ENCODE peak calls at places on chromosomes 2 and 18, in six cellular contexts. O, H, J, R, Y and F are unnamed samples.

GRCh38 chr2:184481862-184482261 is 116.5 kb upstream of the ZNF804A start:
- DNase-seq in R (no peak), J (no peak), O (no peak), Y (no peak), H (no peak), F (no peak)

GRCh38 chr18:31555971-31556747 is 35.5 kb upstream of the TTR start:
- DNase-seq in Y (peak), J (peak), R (peak), O (peak), H (peak), F (peak)

GRCh38 chr2:118844261-118845004 is 3.0 kb downstream of the EN1 start:
- DNase-seq in Y (no peak), J (peak), R (peak), O (no peak), H (no peak), F (no peak)

GRCh38 chr2:222703866-222704265 is 32.4 kb downstream of the MOGAT1 start:
- DNase-seq in O (peak), Y (no peak), J (no peak), H (no peak), R (no peak), F (no peak)

GRCh38 chr2:127362971-127363370 is 24.8 kb downstream of the MAP3K2 start:
- DNase-seq in H (no peak), J (no peak), R (no peak), O (peak), Y (no peak), F (no peak)

GRCh38 chr2:170717991-170718589 is 3.0 kb downstream of the SP5 start:
- DNase-seq in R (peak), J (no peak), O (no peak), H (no peak), Y (no peak), F (no peak)

GRCh38 chr2:241069821-241070281 is 32.2 kb downstream of the MTERF4 start:
- DNase-seq in R (peak), J (no peak), Y (no peak), O (no peak), H (no peak), F (no peak)

GRCh38 chr2:6973895-6974545 is 56.8 kb downstream of the RNF144A start:
- DNase-seq in R (no peak), O (no peak), H (no peak), Y (no peak), J (no peak), F (no peak)

GRCh38 chr2:400988-401679 is 113.2 kb upstream of the ALKAL2 start:
- DNase-seq in H (no peak), O (no peak), J (no peak), Y (peak), R (no peak), F (no peak)

GRCh38 chr2:127516031-127516430 is 10.3 kb downstream of the IWS1 start:
- DNase-seq in J (no peak), H (no peak), R (no peak), Y (peak), O (peak), F (peak)

GRCh38 chr2:205198130-205198505 is 484.2 kb upstream of the NRP2 start:
- DNase-seq in R (peak), O (peak), H (no peak), Y (no peak), J (no peak), F (peak)

GRCh38 chr2:12014088-12014960 is 267.9 kb downstream of the LPIN1 start:
- DNase-seq in J (no peak), H (no peak), R (no peak), O (peak), Y (peak), F (no peak)

GRCh38 chr2:110125292-110125691 is 9.7 kb upstream of the MALL start:
- DNase-seq in J (no peak), O (no peak), Y (no peak), R (no peak), H (no peak), F (no peak)

GRCh38 chr18:63213331-63213900 is 106.2 kb downstream of the BCL2 start:
- DNase-seq in Y (no peak), R (no peak), H (no peak), J (no peak), O (peak), F (no peak)

GRCh38 chr2:175445276-175445675 is 263.8 kb upstream of the ATP5MC3 start:
- DNase-seq in Y (no peak), H (no peak), O (no peak), R (no peak), J (no peak), F (no peak)

GRCh38 chr2:17194083-17194482 is 324.2 kb downstream of the RAD51AP2 start:
- DNase-seq in O (no peak), Y (no peak), J (no peak), H (no peak), R (no peak), F (no peak)

GRCh38 chr2:80489718-80490117 is 185.2 kb upstream of the LRRTM1 start:
- DNase-seq in H (no peak), J (no peak), O (peak), Y (no peak), R (no peak), F (no peak)

GRCh38 chr18:26457611-26458350 is 90.6 kb downstream of the KCTD1 start:
- DNase-seq in Y (no peak), J (no peak), H (peak), R (peak), O (no peak), F (no peak)

GRCh38 chr2:231810905-231811304 is 24.7 kb downstream of the COPS7B start:
- DNase-seq in R (no peak), J (no peak), Y (no peak), H (no peak), O (peak), F (no peak)

GRCh38 chr2:120747706-120748105 is 12.0 kb downstream of the GLI2 start:
- DNase-seq in Y (no peak), R (no peak), O (no peak), J (no peak), H (no peak), F (no peak)

GRCh38 chr2:192035731-192036442 is 158.8 kb downstream of the TMEFF2 start:
- DNase-seq in O (peak), H (no peak), J (no peak), Y (peak), R (no peak), F (no peak)

GRCh38 chr2:231102772-231103171 is 22.1 kb downstream of the HTR2B start:
- DNase-seq in J (no peak), O (peak), Y (no peak), R (no peak), H (no peak), F (no peak)

DNA sequence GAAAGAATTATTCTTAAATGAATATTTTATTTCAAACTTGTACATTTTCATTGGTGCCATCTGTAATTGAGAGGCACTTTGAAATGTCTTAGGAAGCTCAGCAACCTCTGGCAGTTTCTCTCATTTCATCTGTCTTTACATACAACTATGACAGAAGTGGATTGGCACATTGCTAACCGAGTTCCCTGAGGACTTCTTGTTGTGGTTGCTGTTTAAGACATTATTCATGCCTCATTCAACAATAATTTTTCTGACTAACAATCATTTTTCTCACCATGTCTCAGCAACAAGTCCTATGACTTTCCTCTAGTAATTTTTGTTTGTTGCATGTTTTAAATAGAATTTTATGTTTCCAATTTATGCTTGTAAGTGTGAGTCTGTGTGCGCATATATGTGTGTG is 284.0 kb upstream of the CWC22 start:
- DNase-seq in R (no peak), H (no peak), O (peak), Y (peak), J (no peak), F (no peak)
- TF ChIP-seq CTCF in R (no peak), H (no peak), O (no peak), Y (no peak), J (no peak), F (no peak)

GRCh38 chr2:42385225-42385624 is 24.2 kb upstream of the COX7A2L start:
- DNase-seq in H (peak), O (no peak), J (no peak), R (peak), Y (no peak), F (no peak)
- TF ChIP-seq CTCF in H (no peak), O (peak), J (no peak), R (peak), Y (peak), F (no peak)

GRCh38 chr2:26103752-26104151 is 69.1 kb upstream of the GAREM2 start:
- DNase-seq in H (no peak), R (no peak), Y (no peak), J (no peak), O (no peak), F (no peak)
- TF ChIP-seq CTCF in H (no peak), R (no peak), Y (no peak), J (no peak), O (no peak), F (no peak)

GRCh38 chr2:21175895-21176646 is 52.3 kb downstream of the TDRD15 start:
- DNase-seq in O (peak), Y (peak), J (no peak), R (peak), H (no peak), F (no peak)
- TF ChIP-seq CTCF in O (no peak), Y (no peak), J (no peak), R (peak), H (peak), F (peak)

GRCh38 chr18:74476154-74476553 is 19.0 kb upstream of the DIPK1C start:
- DNase-seq in H (peak), R (peak), O (peak), J (no peak), Y (no peak), F (no peak)
- TF ChIP-seq CTCF in H (peak), R (peak), O (peak), J (no peak), Y (peak), F (no peak)